ENCODE peak calls at places on chromosome 15, in seven cellular contexts. One of them, this sample, is unnamed.

GRCh38 chr15:59528965-59529402 is 82.6 kb upstream of the GCNT3 start:
- DNase-seq in K562: peak; percentile 68
- DNase-seq in CD8-positive, alpha-beta T cell: peak; percentile 76
- DNase-seq in left ventricle myocardium inferior: peak; percentile 59
- DNase-seq in heart left ventricle: peak; percentile 79
- DNase-seq in spleen: peak; percentile 92
- DNase-seq in GM23248: peak; percentile 90
- DNase-seq in this sample: peak; percentile 54

GRCh38 chr15:99421172-99421656 is 144.6 kb upstream of the MEF2A start:
- DNase-seq in K562: no peak
- DNase-seq in CD8-positive, alpha-beta T cell: peak; percentile 53
- DNase-seq in left ventricle myocardium inferior: no peak
- DNase-seq in heart left ventricle: no peak
- DNase-seq in spleen: peak; percentile 68
- DNase-seq in GM23248: no peak
- DNase-seq in this sample: no peak

GRCh38 chr15:58726867-58727266 is 22.6 kb downstream of the ADAM10 start:
- DNase-seq in K562: no peak
- DNase-seq in CD8-positive, alpha-beta T cell: no peak
- DNase-seq in left ventricle myocardium inferior: no peak
- DNase-seq in heart left ventricle: no peak
- DNase-seq in spleen: no peak
- DNase-seq in GM23248: no peak
- DNase-seq in this sample: no peak

GRCh38 chr15:85414495-85414894 is 34.1 kb downstream of the AKAP13 start:
- DNase-seq in K562: no peak
- DNase-seq in CD8-positive, alpha-beta T cell: no peak
- DNase-seq in left ventricle myocardium inferior: no peak
- DNase-seq in heart left ventricle: no peak
- DNase-seq in spleen: no peak
- DNase-seq in GM23248: peak; percentile 28
- DNase-seq in this sample: no peak

GRCh38 chr15:86829251-86829650 is 749.6 kb downstream of the AGBL1 start:
- DNase-seq in K562: no peak
- DNase-seq in CD8-positive, alpha-beta T cell: no peak
- DNase-seq in left ventricle myocardium inferior: no peak
- DNase-seq in heart left ventricle: no peak
- DNase-seq in spleen: no peak
- DNase-seq in GM23248: no peak
- DNase-seq in this sample: no peak

GRCh38 chr15:83339396-83339795 is 54.9 kb upstream of the BNC1 start:
- DNase-seq in K562: no peak
- DNase-seq in CD8-positive, alpha-beta T cell: no peak
- DNase-seq in left ventricle myocardium inferior: no peak
- DNase-seq in heart left ventricle: no peak
- DNase-seq in spleen: no peak
- DNase-seq in GM23248: no peak
- DNase-seq in this sample: no peak

GRCh38 chr15:69114231-69114937 is 46.1 kb upstream of the GLCE start:
- DNase-seq in K562: no peak
- DNase-seq in CD8-positive, alpha-beta T cell: no peak
- DNase-seq in left ventricle myocardium inferior: no peak
- DNase-seq in heart left ventricle: no peak
- DNase-seq in spleen: no peak
- DNase-seq in GM23248: no peak
- DNase-seq in this sample: no peak

GRCh38 chr15:69475769-69476358 is 23.2 kb downstream of the RPLP1 start:
- DNase-seq in K562: peak; percentile 82
- DNase-seq in CD8-positive, alpha-beta T cell: peak; percentile 78
- DNase-seq in left ventricle myocardium inferior: peak; percentile 78
- DNase-seq in heart left ventricle: peak; percentile 69
- DNase-seq in spleen: peak; percentile 89
- DNase-seq in GM23248: peak; percentile 81
- DNase-seq in this sample: peak; percentile 57

GRCh38 chr15:92521624-92522008 is 127.9 kb downstream of the ST8SIA2 start:
- DNase-seq in K562: peak; percentile 44
- DNase-seq in CD8-positive, alpha-beta T cell: peak; percentile 29
- DNase-seq in left ventricle myocardium inferior: peak; percentile 65
- DNase-seq in heart left ventricle: peak; percentile 86
- DNase-seq in spleen: no peak
- DNase-seq in GM23248: peak; percentile 88
- DNase-seq in this sample: no peak

GRCh38 chr15:80958818-80959495 is 30.7 kb downstream of the MESD start:
- DNase-seq in K562: no peak
- DNase-seq in CD8-positive, alpha-beta T cell: no peak
- DNase-seq in left ventricle myocardium inferior: no peak
- DNase-seq in heart left ventricle: no peak
- DNase-seq in spleen: no peak
- DNase-seq in GM23248: no peak
- DNase-seq in this sample: no peak

GRCh38 chr15:68786753-68787152 is 33.9 kb downstream of the ANP32A start:
- DNase-seq in K562: no peak
- DNase-seq in CD8-positive, alpha-beta T cell: no peak
- DNase-seq in left ventricle myocardium inferior: no peak
- DNase-seq in heart left ventricle: no peak
- DNase-seq in spleen: no peak
- DNase-seq in GM23248: no peak
- DNase-seq in this sample: no peak

GRCh38 chr15:83290236-83290635 is 5.8 kb upstream of the BNC1 start:
- DNase-seq in K562: peak; percentile 16
- DNase-seq in CD8-positive, alpha-beta T cell: no peak
- DNase-seq in left ventricle myocardium inferior: no peak
- DNase-seq in heart left ventricle: no peak
- DNase-seq in spleen: no peak
- DNase-seq in GM23248: no peak
- DNase-seq in this sample: no peak

GRCh38 chr15:62365795-62366442 is 200.8 kb upstream of the C2CD4B start:
- DNase-seq in K562: no peak
- DNase-seq in CD8-positive, alpha-beta T cell: no peak
- DNase-seq in left ventricle myocardium inferior: no peak
- DNase-seq in heart left ventricle: no peak
- DNase-seq in spleen: no peak
- DNase-seq in GM23248: no peak
- DNase-seq in this sample: no peak

GRCh38 chr15:52115598-52116427 is 3.2 kb upstream of the BCL2L10 start:
- DNase-seq in K562: no peak
- DNase-seq in CD8-positive, alpha-beta T cell: no peak
- DNase-seq in left ventricle myocardium inferior: no peak
- DNase-seq in heart left ventricle: no peak
- DNase-seq in spleen: no peak
- DNase-seq in GM23248: no peak
- DNase-seq in this sample: no peak

GRCh38 chr15:62649793-62650420 is 392.6 kb upstream of the TPM1 start:
- DNase-seq in K562: no peak
- DNase-seq in CD8-positive, alpha-beta T cell: no peak
- DNase-seq in left ventricle myocardium inferior: no peak
- DNase-seq in heart left ventricle: peak; percentile 56
- DNase-seq in spleen: no peak
- DNase-seq in GM23248: peak; percentile 70
- DNase-seq in this sample: no peak

GRCh38 chr15:98957655-98958054 is 49.9 kb downstream of the PGPEP1L start:
- DNase-seq in K562: no peak
- DNase-seq in CD8-positive, alpha-beta T cell: no peak
- DNase-seq in left ventricle myocardium inferior: no peak
- DNase-seq in heart left ventricle: no peak
- DNase-seq in spleen: no peak
- DNase-seq in GM23248: no peak
- DNase-seq in this sample: no peak

GRCh38 chr15:35724626-35725025 is 178.7 kb upstream of the DPH6 start:
- DNase-seq in K562: no peak
- DNase-seq in CD8-positive, alpha-beta T cell: no peak
- DNase-seq in left ventricle myocardium inferior: no peak
- DNase-seq in heart left ventricle: no peak
- DNase-seq in spleen: no peak
- DNase-seq in GM23248: no peak
- DNase-seq in this sample: no peak

GRCh38 chr15:67187351-67187854 is 67.1 kb downstream of the AAGAB start:
- DNase-seq in K562: no peak
- DNase-seq in CD8-positive, alpha-beta T cell: no peak
- DNase-seq in left ventricle myocardium inferior: no peak
- DNase-seq in heart left ventricle: no peak
- DNase-seq in spleen: no peak
- DNase-seq in GM23248: peak; percentile 59
- DNase-seq in this sample: no peak

GRCh38 chr15:67190326-67190725 is 64.1 kb downstream of the AAGAB start:
- DNase-seq in K562: no peak
- DNase-seq in CD8-positive, alpha-beta T cell: no peak
- DNase-seq in left ventricle myocardium inferior: no peak
- DNase-seq in heart left ventricle: no peak
- DNase-seq in spleen: no peak
- DNase-seq in GM23248: no peak
- DNase-seq in this sample: no peak

GRCh38 chr15:67190813-67191212 is 63.6 kb downstream of the AAGAB start:
- DNase-seq in K562: no peak
- DNase-seq in CD8-positive, alpha-beta T cell: no peak
- DNase-seq in left ventricle myocardium inferior: no peak
- DNase-seq in heart left ventricle: no peak
- DNase-seq in spleen: no peak
- DNase-seq in GM23248: no peak
- DNase-seq in this sample: no peak

GRCh38 chr15:67188551-67189218 is 65.8 kb downstream of the AAGAB start:
- DNase-seq in K562: no peak
- DNase-seq in CD8-positive, alpha-beta T cell: no peak
- DNase-seq in left ventricle myocardium inferior: no peak
- DNase-seq in heart left ventricle: no peak
- DNase-seq in spleen: no peak
- DNase-seq in GM23248: peak; percentile 87
- DNase-seq in this sample: no peak

GRCh38 chr15:67189326-67190051 is 65.0 kb downstream of the AAGAB start:
- DNase-seq in K562: no peak
- DNase-seq in CD8-positive, alpha-beta T cell: no peak
- DNase-seq in left ventricle myocardium inferior: peak; percentile 92
- DNase-seq in heart left ventricle: peak; percentile 92
- DNase-seq in spleen: peak; percentile 63
- DNase-seq in GM23248: peak; percentile 63
- DNase-seq in this sample: no peak
- H3K4me3 ChIP-seq in K562: no peak overlapping the region
- H3K4me3 ChIP-seq in CD8-positive, alpha-beta T cell: no peak overlapping the region
- H3K4me3 ChIP-seq in left ventricle myocardium inferior: no peak overlapping the region
- H3K4me3 ChIP-seq in heart left ventricle: no peak overlapping the region
- H3K4me3 ChIP-seq in spleen: no peak overlapping the region
- H3K4me3 ChIP-seq in GM23248: no peak overlapping the region
- H3K4me3 ChIP-seq in this sample: no peak overlapping the region

GRCh38 chr15:43517354-43518072 is at the start of gene MAP1A:
- DNase-seq in K562: peak; percentile 88
- DNase-seq in CD8-positive, alpha-beta T cell: no peak
- DNase-seq in left ventricle myocardium inferior: peak; percentile 61
- DNase-seq in heart left ventricle: peak; percentile 82
- DNase-seq in spleen: no peak
- DNase-seq in GM23248: peak; percentile 85
- DNase-seq in this sample: no peak

GRCh38 chr15:43516801-43517353 is 531 bp upstream of the MAP1A start:
- DNase-seq in K562: no peak
- DNase-seq in CD8-positive, alpha-beta T cell: no peak
- DNase-seq in left ventricle myocardium inferior: no peak
- DNase-seq in heart left ventricle: no peak
- DNase-seq in spleen: no peak
- DNase-seq in GM23248: peak; percentile 72
- DNase-seq in this sample: no peak

GRCh38 chr15:43515731-43516130 is 1.7 kb upstream of the MAP1A start:
- DNase-seq in K562: no peak
- DNase-seq in CD8-positive, alpha-beta T cell: no peak
- DNase-seq in left ventricle myocardium inferior: no peak
- DNase-seq in heart left ventricle: no peak
- DNase-seq in spleen: no peak
- DNase-seq in GM23248: no peak
- DNase-seq in this sample: no peak

GRCh38 chr15:43514241-43515057 is 3.0 kb upstream of the MAP1A start:
- DNase-seq in K562: peak; percentile 55
- DNase-seq in CD8-positive, alpha-beta T cell: peak; percentile 20
- DNase-seq in left ventricle myocardium inferior: peak; percentile 74
- DNase-seq in heart left ventricle: peak; percentile 84
- DNase-seq in spleen: no peak
- DNase-seq in GM23248: peak; percentile 68
- DNase-seq in this sample: no peak

DNA sequence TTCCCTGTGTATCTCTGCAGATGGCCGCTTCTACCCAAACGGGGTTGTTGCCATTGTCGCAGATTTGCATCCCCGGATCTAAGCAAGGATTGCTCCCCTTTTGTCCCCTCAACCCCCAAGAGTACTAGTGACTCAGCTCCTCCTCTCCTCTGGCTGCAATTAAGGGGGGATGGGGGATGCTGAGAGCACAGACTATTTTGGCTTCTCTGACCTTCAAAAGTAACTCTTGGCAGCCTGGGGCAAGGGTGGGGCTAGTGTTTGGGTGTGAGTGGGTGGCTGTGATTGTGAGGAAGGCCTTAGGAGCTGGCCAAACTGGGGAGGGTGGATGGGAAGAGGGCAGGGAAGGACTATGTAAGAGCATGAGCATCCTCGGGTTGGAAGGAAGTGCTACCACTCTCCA is 1.2 kb upstream of the MAP1A start:
- DNase-seq in K562: no peak
- DNase-seq in CD8-positive, alpha-beta T cell: no peak
- DNase-seq in left ventricle myocardium inferior: peak; percentile 57
- DNase-seq in heart left ventricle: peak; percentile 83
- DNase-seq in spleen: no peak
- DNase-seq in GM23248: peak; percentile 83
- DNase-seq in this sample: no peak
- H3K4me3 ChIP-seq in K562: no peak overlapping the region
- H3K4me3 ChIP-seq in CD8-positive, alpha-beta T cell: no peak overlapping the region
- H3K4me3 ChIP-seq in left ventricle myocardium inferior: peak overlapping the region; percentile 66
- H3K4me3 ChIP-seq in heart left ventricle: no peak overlapping the region
- H3K4me3 ChIP-seq in spleen: no peak overlapping the region
- H3K4me3 ChIP-seq in GM23248: peak overlapping the region; percentile 100
- H3K4me3 ChIP-seq in this sample: no peak overlapping the region

GRCh38 chr15:76905855-76906254 is 715 bp upstream of the SCAPER start:
- DNase-seq in K562: no peak
- DNase-seq in CD8-positive, alpha-beta T cell: no peak
- DNase-seq in left ventricle myocardium inferior: no peak
- DNase-seq in heart left ventricle: no peak
- DNase-seq in spleen: no peak
- DNase-seq in GM23248: peak; percentile 14
- DNase-seq in this sample: no peak
- H3K4me3 ChIP-seq in K562: peak overlapping the region; percentile 84
- H3K4me3 ChIP-seq in CD8-positive, alpha-beta T cell: peak overlapping the region; percentile 88
- H3K4me3 ChIP-seq in left ventricle myocardium inferior: peak overlapping the region; percentile 86
- H3K4me3 ChIP-seq in heart left ventricle: peak overlapping the region; percentile 67
- H3K4me3 ChIP-seq in spleen: peak overlapping the region; percentile 91
- H3K4me3 ChIP-seq in GM23248: peak overlapping the region; percentile 73
- H3K4me3 ChIP-seq in this sample: peak overlapping the region; percentile 96

GRCh38 chr15:38682861-38683260 is 118.2 kb upstream of the RASGRP1 start:
- DNase-seq in K562: no peak
- DNase-seq in CD8-positive, alpha-beta T cell: no peak
- DNase-seq in left ventricle myocardium inferior: no peak
- DNase-seq in heart left ventricle: no peak
- DNase-seq in spleen: no peak
- DNase-seq in GM23248: no peak
- DNase-seq in this sample: no peak

GRCh38 chr15:38682363-38682762 is 117.7 kb upstream of the RASGRP1 start:
- DNase-seq in K562: no peak
- DNase-seq in CD8-positive, alpha-beta T cell: no peak
- DNase-seq in left ventricle myocardium inferior: no peak
- DNase-seq in heart left ventricle: no peak
- DNase-seq in spleen: no peak
- DNase-seq in GM23248: no peak
- DNase-seq in this sample: no peak

GRCh38 chr15:38684461-38685000 is 119.9 kb upstream of the RASGRP1 start:
- DNase-seq in K562: no peak
- DNase-seq in CD8-positive, alpha-beta T cell: no peak
- DNase-seq in left ventricle myocardium inferior: no peak
- DNase-seq in heart left ventricle: no peak
- DNase-seq in spleen: no peak
- DNase-seq in GM23248: no peak
- DNase-seq in this sample: no peak

GRCh38 chr15:38685686-38686339 is 121.2 kb upstream of the RASGRP1 start:
- DNase-seq in K562: no peak
- DNase-seq in CD8-positive, alpha-beta T cell: peak; percentile 48
- DNase-seq in left ventricle myocardium inferior: no peak
- DNase-seq in heart left ventricle: no peak
- DNase-seq in spleen: no peak
- DNase-seq in GM23248: no peak
- DNase-seq in this sample: no peak

GRCh38 chr15:38683382-38684242 is 119.0 kb upstream of the RASGRP1 start:
- DNase-seq in K562: peak; percentile 28
- DNase-seq in CD8-positive, alpha-beta T cell: peak; percentile 74
- DNase-seq in left ventricle myocardium inferior: no peak
- DNase-seq in heart left ventricle: peak; percentile 35
- DNase-seq in spleen: no peak
- DNase-seq in GM23248: peak; percentile 70
- DNase-seq in this sample: peak; percentile 44
- H3K4me3 ChIP-seq in K562: no peak overlapping the region
- H3K4me3 ChIP-seq in CD8-positive, alpha-beta T cell: no peak overlapping the region
- H3K4me3 ChIP-seq in left ventricle myocardium inferior: no peak overlapping the region
- H3K4me3 ChIP-seq in heart left ventricle: no peak overlapping the region
- H3K4me3 ChIP-seq in spleen: no peak overlapping the region
- H3K4me3 ChIP-seq in GM23248: no peak overlapping the region
- H3K4me3 ChIP-seq in this sample: no peak overlapping the region